ENCODE peak calls at places on chromosomes 12 and 14, in six cellular contexts. N is GM12891, L is GM12878, U is K562, J is HepG2, K is H1. M is an unnamed sample.

GRCh38 chr12:92574911-92575570 is 127.7 kb upstream of the PLEKHG7 start:
- DNase-seq in L (no peak), J (peak; percentile 9), K (no peak), N (no peak), U (no peak), M (no peak)

GRCh38 chr12:9034095-9034494 is 44.7 kb downstream of the KLRG1 start:
- DNase-seq in N (no peak), U (no peak), J (no peak), K (no peak), L (no peak), M (no peak)

GRCh38 chr14:63933110-63933509 is 80.3 kb downstream of the SYNE2 start:
- DNase-seq in K (no peak), N (no peak), L (peak; percentile 30), J (no peak), U (no peak), M (no peak)

GRCh38 chr12:132265056-132265800 is 64.2 kb downstream of the GALNT9 start:
- DNase-seq in J (no peak), K (no peak), U (no peak), L (no peak), N (no peak), M (no peak)

GRCh38 chr14:105919458-105920150 is 393.2 kb downstream of the TMEM121 start:
- DNase-seq in U (no peak), J (no peak), L (no peak), N (no peak), K (no peak), M (no peak)

GRCh38 chr12:85155791-85156190 is 119.6 kb downstream of the LRRIQ1 start:
- DNase-seq in L (no peak), J (peak; percentile 4), K (no peak), U (no peak), N (no peak), M (no peak)

GRCh38 chr14:104885973-104886689 is 21.1 kb downstream of the CEP170B start:
- DNase-seq in L (no peak), U (no peak), N (no peak), K (peak; percentile 39), J (no peak), M (no peak)

GRCh38 chr12:2813214-2813554 is 716 bp downstream of the ITFG2 start:
- DNase-seq in U (no peak), N (no peak), K (no peak), L (no peak), J (no peak), M (no peak)

GRCh38 chr12:122793685-122794106 is 19.3 kb downstream of the CCDC62 start:
- DNase-seq in N (no peak), K (no peak), J (peak; percentile 34), L (no peak), U (peak; percentile 70), M (no peak)

GRCh38 chr12:67270622-67271021 is 1.5 kb downstream of the CAND1 start:
- DNase-seq in N (no peak), J (no peak), K (no peak), L (no peak), U (no peak), M (no peak)

DNA sequence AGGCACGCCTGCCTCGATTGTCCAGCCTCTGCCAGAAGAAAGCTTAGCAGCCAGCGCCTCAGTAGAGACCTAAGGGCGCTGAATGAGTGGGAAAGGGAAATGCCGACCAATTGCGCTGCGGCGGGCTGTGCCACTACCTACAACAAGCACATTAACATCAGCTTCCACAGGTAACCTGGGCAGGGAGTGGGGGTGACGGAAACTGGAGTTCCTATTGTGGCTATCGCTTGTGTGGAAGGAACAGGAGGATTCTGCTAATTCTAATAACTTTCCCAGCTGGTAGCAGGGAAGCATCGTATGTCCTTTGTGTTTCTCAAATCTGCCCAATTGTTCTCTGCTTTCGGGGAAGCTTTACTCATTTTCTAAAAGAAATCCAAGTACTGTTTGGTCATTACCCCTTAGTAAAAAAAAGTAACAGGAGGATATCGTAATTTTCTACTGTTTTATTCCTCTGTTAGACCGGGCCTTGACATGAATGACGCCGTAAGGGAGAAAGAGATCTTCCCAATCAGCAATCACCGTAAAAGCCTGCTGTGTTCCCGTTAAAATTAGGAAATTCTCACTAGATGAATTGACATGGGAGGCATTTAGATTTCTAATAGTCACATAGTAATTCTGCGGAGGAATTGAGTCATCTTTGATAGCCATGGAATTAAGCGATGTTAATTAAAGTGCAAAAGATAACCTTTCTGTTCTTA is 459 bp downstream of the THAP2 start:
- DNase-seq in U (no peak), J (no peak), L (no peak), N (no peak), K (no peak), M (no peak)
- TF ChIP-seq POLR2A in U (no peak), J (no peak), L (no peak), N (peak; percentile 34), K (no peak), M (no peak)

DNA sequence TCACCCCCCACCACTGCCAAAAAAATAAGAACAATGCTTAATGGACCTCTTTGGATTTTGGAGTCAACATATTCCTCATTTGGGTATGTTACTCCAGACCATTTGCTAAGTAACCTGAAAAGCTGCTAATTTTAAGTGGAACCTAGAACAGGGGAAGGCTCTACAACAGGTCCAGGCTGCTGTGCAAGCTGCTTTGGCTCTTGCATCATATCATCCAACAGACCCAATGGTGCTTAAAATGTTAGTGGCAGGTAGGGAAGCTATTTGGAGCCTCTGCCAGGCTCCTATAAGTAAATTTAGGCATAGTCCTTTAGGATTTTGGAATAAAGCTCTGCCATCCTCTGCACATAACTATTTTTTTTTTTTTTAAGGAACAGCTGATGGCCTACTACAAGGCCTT is 132.2 kb upstream of the PMCH start:
- DNase-seq in J (no peak), U (no peak), N (no peak), K (no peak), L (no peak), M (no peak)
- TF ChIP-seq POLR2AphosphoS5 in J (no peak), U (no peak), N (no peak), K (no peak), L (no peak), M (no peak)

GRCh38 chr14:33432407-33433023 is 493.8 kb downstream of the NPAS3 start:
- DNase-seq in N (no peak), U (no peak), J (peak; percentile 42), K (no peak), L (no peak), M (no peak)
- TF ChIP-seq TAF1 in N (no peak), U (no peak), J (no peak), K (no peak), L (no peak), M (no peak)

DNA sequence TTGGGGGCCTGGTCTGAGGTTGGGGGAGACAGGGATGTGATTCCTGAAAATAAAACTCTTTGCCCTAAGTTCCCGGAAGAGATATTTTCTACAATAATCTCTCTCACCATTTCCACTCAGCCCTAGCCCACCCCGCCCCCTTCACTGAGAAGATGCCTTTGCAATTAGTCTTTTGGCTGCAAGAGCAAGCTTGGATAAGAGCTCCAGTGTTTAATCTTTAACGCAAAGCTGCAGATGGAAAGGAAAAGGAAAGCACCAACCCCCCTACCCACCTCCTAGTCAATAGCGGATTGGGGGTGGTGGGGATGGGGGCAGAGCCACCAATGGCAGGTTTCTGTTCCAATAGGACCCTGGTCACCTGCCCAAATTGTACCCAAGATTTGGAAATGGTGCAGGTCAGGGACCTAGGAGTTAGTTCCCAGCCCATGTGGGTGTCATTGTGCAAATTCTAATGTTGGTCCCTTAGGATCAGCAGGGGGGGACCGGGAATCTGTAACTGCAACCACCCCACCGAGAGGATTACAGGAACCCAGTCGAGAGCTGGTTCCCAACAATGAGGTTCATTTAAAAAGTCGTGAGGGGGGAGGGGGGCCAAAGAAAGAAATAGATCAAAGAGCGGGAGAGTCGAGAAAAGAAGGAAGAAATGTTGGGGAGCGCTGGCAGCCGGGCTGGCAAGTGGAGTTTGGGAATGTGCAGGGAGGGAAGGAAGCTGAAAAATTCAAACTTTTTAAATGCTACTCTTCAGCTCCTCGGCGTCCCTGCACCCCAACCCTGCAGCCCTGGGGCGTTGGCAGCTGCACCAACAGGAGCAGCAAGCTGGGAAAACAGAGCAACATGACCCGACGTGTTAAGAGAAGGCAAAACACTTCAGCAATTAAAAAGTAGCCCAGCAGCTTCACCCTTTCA is 1.5 kb downstream of the ZFP36L1 start:
- DNase-seq in K (peak; percentile 49), J (no peak), N (no peak), U (no peak), L (no peak), M (no peak)
- TF ChIP-seq POLR2A in K (no peak), J (no peak), N (no peak), U (no peak), L (peak; percentile 62), M (peak; percentile 38)

GRCh38 chr12:28027328-28027727 is 54.8 kb upstream of the PTHLH start:
- DNase-seq in L (no peak), J (no peak), N (no peak), U (no peak), K (no peak), M (no peak)
- TF ChIP-seq POLR2AphosphoS5 in L (no peak), J (no peak), N (no peak), U (no peak), K (no peak), M (no peak)

GRCh38 chr12:6996040-6996441 is 22.2 kb downstream of the LPCAT3 start:
- DNase-seq in K (no peak), L (no peak), J (peak; percentile 63), N (no peak), U (peak; percentile 50), M (no peak)
- TF ChIP-seq TAF1 in K (no peak), L (no peak), J (no peak), N (no peak), U (no peak), M (no peak)

DNA sequence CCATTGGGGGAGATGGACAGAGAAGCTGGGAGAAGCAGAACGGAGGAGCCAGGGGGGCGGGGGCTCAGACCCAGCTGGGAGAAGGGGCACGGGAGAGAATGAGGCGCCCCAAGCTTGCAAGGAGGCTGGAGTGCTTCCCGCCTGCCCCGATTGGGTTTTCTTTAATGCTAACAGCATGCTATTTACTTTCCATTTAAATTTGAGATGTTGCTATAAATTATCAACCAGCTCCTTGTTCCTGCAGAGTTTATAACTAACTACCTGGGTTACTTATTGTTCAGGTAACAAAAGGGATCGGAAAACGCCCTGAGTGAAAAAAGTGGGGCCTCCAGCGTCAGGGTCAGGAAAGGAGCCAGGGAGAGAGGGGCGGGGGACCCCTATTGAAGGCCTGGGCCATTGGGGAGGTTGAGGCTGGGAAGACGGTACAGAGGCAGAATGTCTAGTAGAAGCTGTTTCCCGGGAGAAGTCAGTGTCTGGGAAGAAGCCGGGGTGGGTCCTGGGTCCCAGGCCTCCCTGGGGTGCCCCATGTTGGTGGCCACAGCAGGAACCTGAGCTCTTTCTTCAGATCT is 2.5 kb downstream of the HNF1A start:
- DNase-seq in U (no peak), L (no peak), N (no peak), K (no peak), J (no peak), M (no peak)
- TF ChIP-seq POLR2A in U (no peak), L (no peak), N (no peak), K (no peak), J (no peak), M (no peak)

DNA sequence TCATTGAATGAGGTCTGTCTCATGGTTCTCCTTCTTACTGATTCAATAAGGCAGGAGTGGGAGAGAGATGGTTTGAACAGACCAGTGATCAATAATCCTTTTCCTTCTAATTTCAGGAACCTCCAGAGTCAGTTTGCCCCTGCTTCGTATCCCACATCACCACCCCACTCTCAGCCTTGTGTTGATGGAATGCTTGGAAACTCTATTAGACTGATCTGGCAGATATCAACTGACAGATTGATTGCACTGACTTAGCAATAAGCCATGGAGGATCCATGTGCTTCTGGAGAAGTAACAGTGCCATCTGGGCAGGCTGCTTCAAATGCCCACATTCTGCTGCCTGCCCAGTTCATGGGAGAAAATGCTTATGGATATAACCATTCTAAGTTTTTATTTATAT is 218.1 kb downstream of the SLC2A13 start:
- DNase-seq in K (no peak), J (no peak), N (no peak), U (no peak), L (no peak), M (no peak)
- TF ChIP-seq POLR2AphosphoS5 in K (no peak), J (no peak), N (no peak), U (no peak), L (no peak), M (no peak)

M was measured in GM12892.